ENCODE peak calls at places on chromosomes 3 and 15, in four cellular contexts. One of them, this sample, is unnamed.

GRCh38 chr15:85980946-85981345 is 98.7 kb upstream of the AGBL1 start:
- DNase-seq in astrocyte of the cerebellum: no peak
- DNase-seq in AG10803: no peak
- DNase-seq in HFF-Myc: no peak
- DNase-seq in this sample: no peak

GRCh38 chr15:89119489-89120478 is 31.5 kb downstream of the ABHD2 start:
- DNase-seq in astrocyte of the cerebellum: no peak
- DNase-seq in AG10803: peak
- DNase-seq in HFF-Myc: no peak
- DNase-seq in this sample: peak

GRCh38 chr3:112464264-112464663 is 35.0 kb downstream of the BTLA start:
- DNase-seq in astrocyte of the cerebellum: no peak
- DNase-seq in AG10803: no peak
- DNase-seq in HFF-Myc: no peak
- DNase-seq in this sample: no peak

GRCh38 chr3:113717818-113718217 is 21.4 kb upstream of the USF3 start:
- DNase-seq in astrocyte of the cerebellum: no peak
- DNase-seq in AG10803: no peak
- DNase-seq in HFF-Myc: no peak
- DNase-seq in this sample: no peak

GRCh38 chr3:32818431-32819085 is 761 bp downstream of the TRIM71 start:
- DNase-seq in astrocyte of the cerebellum: no peak
- DNase-seq in AG10803: no peak
- DNase-seq in HFF-Myc: no peak
- DNase-seq in this sample: no peak

GRCh38 chr3:28186748-28187147 is 54.7 kb upstream of the CMC1 start:
- DNase-seq in astrocyte of the cerebellum: no peak
- DNase-seq in AG10803: no peak
- DNase-seq in HFF-Myc: no peak
- DNase-seq in this sample: no peak

GRCh38 chr3:132347811-132348210 is 30.6 kb downstream of the ACP3 start:
- DNase-seq in astrocyte of the cerebellum: no peak
- DNase-seq in AG10803: no peak
- DNase-seq in HFF-Myc: no peak
- DNase-seq in this sample: no peak

GRCh38 chr15:29854413-29854812 is 32.1 kb upstream of the TJP1 start:
- DNase-seq in astrocyte of the cerebellum: no peak
- DNase-seq in AG10803: no peak
- DNase-seq in HFF-Myc: no peak
- DNase-seq in this sample: no peak

GRCh38 chr3:71393093-71393492 is 190.4 kb downstream of the FOXP1 start:
- DNase-seq in astrocyte of the cerebellum: no peak
- DNase-seq in AG10803: no peak
- DNase-seq in HFF-Myc: no peak
- DNase-seq in this sample: no peak

GRCh38 chr3:84960581-84960980 is 1.8 kb downstream of the CADM2 start:
- DNase-seq in astrocyte of the cerebellum: no peak
- DNase-seq in AG10803: no peak
- DNase-seq in HFF-Myc: no peak
- DNase-seq in this sample: no peak

GRCh38 chr3:126212250-126212628 is 31.9 kb upstream of the ALDH1L1 start:
- DNase-seq in astrocyte of the cerebellum: no peak
- DNase-seq in AG10803: no peak
- DNase-seq in HFF-Myc: no peak
- DNase-seq in this sample: no peak

GRCh38 chr3:193800138-193801043 is 207.4 kb downstream of the OPA1 start:
- DNase-seq in astrocyte of the cerebellum: no peak
- DNase-seq in AG10803: no peak
- DNase-seq in HFF-Myc: no peak
- DNase-seq in this sample: no peak

GRCh38 chr3:52245322-52246263 is at the start of gene PPM1M:
- DNase-seq in astrocyte of the cerebellum: no peak
- DNase-seq in AG10803: peak
- DNase-seq in HFF-Myc: no peak
- DNase-seq in this sample: peak

GRCh38 chr3:23948761-23949160 is 3.7 kb downstream of the NR1D2 start:
- DNase-seq in astrocyte of the cerebellum: no peak
- DNase-seq in AG10803: no peak
- DNase-seq in HFF-Myc: no peak
- DNase-seq in this sample: peak

GRCh38 chr3:16374047-16375019 is 109.3 kb downstream of the OXNAD1 start:
- DNase-seq in astrocyte of the cerebellum: no peak
- DNase-seq in AG10803: no peak
- DNase-seq in HFF-Myc: no peak
- DNase-seq in this sample: no peak

GRCh38 chr3:52032702-52033408 is 23.5 kb downstream of the DUSP7 start:
- DNase-seq in astrocyte of the cerebellum: no peak
- DNase-seq in AG10803: no peak
- DNase-seq in HFF-Myc: no peak
- DNase-seq in this sample: no peak

GRCh38 chr15:20340931-20341661 is 200.5 kb downstream of the GOLGA6L6 start:
- DNase-seq in astrocyte of the cerebellum: no peak
- DNase-seq in AG10803: peak
- DNase-seq in HFF-Myc: no peak
- DNase-seq in this sample: no peak

GRCh38 chr15:25787855-25788521 is 75.1 kb downstream of the ATP10A start:
- DNase-seq in astrocyte of the cerebellum: no peak
- DNase-seq in AG10803: peak
- DNase-seq in HFF-Myc: no peak
- DNase-seq in this sample: peak

GRCh38 chr15:39391230-39391629 is 189.6 kb upstream of the THBS1 start:
- DNase-seq in astrocyte of the cerebellum: no peak
- DNase-seq in AG10803: peak
- DNase-seq in HFF-Myc: no peak
- DNase-seq in this sample: peak

GRCh38 chr3:157122116-157122515 is 37.8 kb downstream of the CCNL1 start:
- DNase-seq in astrocyte of the cerebellum: peak
- DNase-seq in AG10803: peak
- DNase-seq in HFF-Myc: peak
- DNase-seq in this sample: peak

GRCh38 chr3:51340311-51340829 is 44.7 kb upstream of the MANF start:
- DNase-seq in astrocyte of the cerebellum: peak
- DNase-seq in AG10803: peak
- DNase-seq in HFF-Myc: peak
- DNase-seq in this sample: peak

GRCh38 chr3:22729981-22730380 is 473.1 kb upstream of the UBE2E2 start:
- DNase-seq in astrocyte of the cerebellum: no peak
- DNase-seq in AG10803: no peak
- DNase-seq in HFF-Myc: no peak
- DNase-seq in this sample: peak

GRCh38 chr3:8996681-8997121 is 33.4 kb upstream of the RAD18 start:
- DNase-seq in astrocyte of the cerebellum: peak
- DNase-seq in AG10803: peak
- DNase-seq in HFF-Myc: no peak
- DNase-seq in this sample: peak

GRCh38 chr3:109773006-109773405 is 435.7 kb upstream of the DPPA4 start:
- DNase-seq in astrocyte of the cerebellum: no peak
- DNase-seq in AG10803: no peak
- DNase-seq in HFF-Myc: no peak
- DNase-seq in this sample: no peak

GRCh38 chr3:8988791-8989558 is 25.7 kb upstream of the RAD18 start:
- DNase-seq in astrocyte of the cerebellum: no peak
- DNase-seq in AG10803: no peak
- DNase-seq in HFF-Myc: no peak
- DNase-seq in this sample: no peak

GRCh38 chr3:177300039-177300833 is 103.0 kb upstream of the TBL1XR1 start:
- DNase-seq in astrocyte of the cerebellum: no peak
- DNase-seq in AG10803: peak
- DNase-seq in HFF-Myc: no peak
- DNase-seq in this sample: peak

GRCh38 chr3:72462611-72463011 is 385.6 kb downstream of the SHQ1 start:
- DNase-seq in astrocyte of the cerebellum: no peak
- DNase-seq in AG10803: no peak
- DNase-seq in HFF-Myc: no peak
- DNase-seq in this sample: peak

GRCh38 chr3:12294885-12295580 is 6.2 kb downstream of the PPARG start:
- DNase-seq in astrocyte of the cerebellum: peak
- DNase-seq in AG10803: peak
- DNase-seq in HFF-Myc: no peak
- DNase-seq in this sample: peak

GRCh38 chr15:84975871-84976351 is 5.7 kb upstream of the PDE8A start:
- DNase-seq in astrocyte of the cerebellum: no peak
- DNase-seq in AG10803: no peak
- DNase-seq in HFF-Myc: no peak
- DNase-seq in this sample: no peak

GRCh38 chr3:7367968-7368367 is 507.1 kb downstream of the GRM7 start:
- DNase-seq in astrocyte of the cerebellum: no peak
- DNase-seq in AG10803: no peak
- DNase-seq in HFF-Myc: no peak
- DNase-seq in this sample: no peak

GRCh38 chr3:184414418-184415228 is 34.8 kb downstream of the CHRD start:
- DNase-seq in astrocyte of the cerebellum: no peak
- DNase-seq in AG10803: no peak
- DNase-seq in HFF-Myc: no peak
- DNase-seq in this sample: no peak

GRCh38 chr3:172355836-172356235 is 92.4 kb downstream of the GHSR start:
- DNase-seq in astrocyte of the cerebellum: peak
- DNase-seq in AG10803: peak
- DNase-seq in HFF-Myc: peak
- DNase-seq in this sample: peak

GRCh38 chr3:81451611-81452010 is 309.8 kb downstream of the GBE1 start:
- DNase-seq in astrocyte of the cerebellum: peak
- DNase-seq in AG10803: peak
- DNase-seq in HFF-Myc: no peak
- DNase-seq in this sample: peak

DNA sequence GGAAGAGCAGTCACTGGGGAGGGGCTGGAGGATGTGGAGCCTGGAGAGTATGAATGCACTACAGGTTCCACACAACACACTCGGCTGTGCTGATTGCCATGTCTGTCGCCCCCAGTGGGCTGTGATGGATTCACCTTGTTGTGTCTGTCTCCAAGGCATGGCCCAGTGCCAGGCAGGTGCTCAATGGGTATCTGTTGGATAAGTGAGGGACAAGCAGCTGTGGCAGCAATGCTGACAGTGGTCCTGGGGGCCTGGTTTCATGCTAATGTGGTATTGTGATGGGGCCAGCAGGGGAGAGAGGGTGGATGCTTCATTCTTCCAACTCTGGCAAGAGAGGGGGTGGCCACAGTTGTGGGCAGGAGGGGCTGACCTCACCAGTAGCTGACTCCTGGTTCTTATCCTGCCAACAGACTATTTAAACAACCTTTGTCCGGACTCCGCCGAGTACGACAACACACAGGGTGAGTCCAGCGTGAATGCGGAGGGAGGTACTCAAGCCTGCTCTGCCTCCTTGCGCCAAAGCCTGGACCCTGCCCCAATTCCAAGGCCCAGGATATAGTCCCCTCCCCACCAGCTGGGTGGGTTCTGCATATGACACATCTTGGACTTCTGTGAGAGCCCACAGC is 47.3 kb upstream of the NR2C2 start:
- DNase-seq in astrocyte of the cerebellum: no peak
- DNase-seq in AG10803: no peak
- DNase-seq in HFF-Myc: no peak
- DNase-seq in this sample: no peak
- TF ChIP-seq CTCF in astrocyte of the cerebellum: no peak
- TF ChIP-seq CTCF in AG10803: no peak
- TF ChIP-seq CTCF in HFF-Myc: no peak
- TF ChIP-seq CTCF in this sample: no peak

GRCh38 chr15:98420837-98421236 is 227.5 kb upstream of the IGF1R start:
- DNase-seq in astrocyte of the cerebellum: no peak
- DNase-seq in AG10803: no peak
- DNase-seq in HFF-Myc: no peak
- DNase-seq in this sample: no peak

GRCh38 chr15:98425173-98425572 is 223.2 kb upstream of the IGF1R start:
- DNase-seq in astrocyte of the cerebellum: no peak
- DNase-seq in AG10803: no peak
- DNase-seq in HFF-Myc: no peak
- DNase-seq in this sample: no peak

GRCh38 chr15:98421419-98422085 is 226.8 kb upstream of the IGF1R start:
- DNase-seq in astrocyte of the cerebellum: no peak
- DNase-seq in AG10803: peak
- DNase-seq in HFF-Myc: no peak
- DNase-seq in this sample: peak

GRCh38 chr15:98419173-98419814 is 229.0 kb upstream of the IGF1R start:
- DNase-seq in astrocyte of the cerebellum: no peak
- DNase-seq in AG10803: no peak
- DNase-seq in HFF-Myc: no peak
- DNase-seq in this sample: no peak

DNA sequence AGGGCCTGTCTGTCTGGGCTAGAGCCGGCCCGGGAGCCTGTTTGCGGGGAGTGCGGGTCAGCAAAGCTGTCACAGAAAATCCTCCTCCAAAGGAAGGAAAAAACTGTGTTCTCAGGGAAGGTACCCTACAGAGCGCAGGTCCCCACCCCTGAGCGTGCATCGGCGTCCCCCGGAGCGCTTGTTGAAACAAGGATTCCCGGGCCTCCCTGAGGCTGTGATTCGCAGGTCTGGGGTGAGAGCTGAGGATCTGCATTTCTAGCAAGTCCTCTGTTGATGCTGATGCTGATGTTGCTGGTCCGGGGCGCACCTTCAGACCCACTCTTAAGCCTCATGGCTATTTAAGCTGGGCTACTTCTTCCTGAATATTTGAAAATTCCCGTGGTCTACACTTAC is 226.3 kb upstream of the IGF1R start:
- DNase-seq in astrocyte of the cerebellum: no peak
- DNase-seq in AG10803: no peak
- DNase-seq in HFF-Myc: no peak
- DNase-seq in this sample: no peak
- H3K4me3 ChIP-seq in astrocyte of the cerebellum: no peak
- H3K4me3 ChIP-seq in AG10803: no peak
- H3K4me3 ChIP-seq in HFF-Myc: no peak
- H3K4me3 ChIP-seq in this sample: no peak

GRCh38 chr3:136351905-136352304 is 101.8 kb downstream of the PCCB start:
- DNase-seq in astrocyte of the cerebellum: no peak
- DNase-seq in AG10803: no peak
- DNase-seq in HFF-Myc: no peak
- DNase-seq in this sample: no peak
- TF ChIP-seq CTCF in astrocyte of the cerebellum: peak
- TF ChIP-seq CTCF in AG10803: no peak
- TF ChIP-seq CTCF in HFF-Myc: no peak
- TF ChIP-seq CTCF in this sample: peak

DNA sequence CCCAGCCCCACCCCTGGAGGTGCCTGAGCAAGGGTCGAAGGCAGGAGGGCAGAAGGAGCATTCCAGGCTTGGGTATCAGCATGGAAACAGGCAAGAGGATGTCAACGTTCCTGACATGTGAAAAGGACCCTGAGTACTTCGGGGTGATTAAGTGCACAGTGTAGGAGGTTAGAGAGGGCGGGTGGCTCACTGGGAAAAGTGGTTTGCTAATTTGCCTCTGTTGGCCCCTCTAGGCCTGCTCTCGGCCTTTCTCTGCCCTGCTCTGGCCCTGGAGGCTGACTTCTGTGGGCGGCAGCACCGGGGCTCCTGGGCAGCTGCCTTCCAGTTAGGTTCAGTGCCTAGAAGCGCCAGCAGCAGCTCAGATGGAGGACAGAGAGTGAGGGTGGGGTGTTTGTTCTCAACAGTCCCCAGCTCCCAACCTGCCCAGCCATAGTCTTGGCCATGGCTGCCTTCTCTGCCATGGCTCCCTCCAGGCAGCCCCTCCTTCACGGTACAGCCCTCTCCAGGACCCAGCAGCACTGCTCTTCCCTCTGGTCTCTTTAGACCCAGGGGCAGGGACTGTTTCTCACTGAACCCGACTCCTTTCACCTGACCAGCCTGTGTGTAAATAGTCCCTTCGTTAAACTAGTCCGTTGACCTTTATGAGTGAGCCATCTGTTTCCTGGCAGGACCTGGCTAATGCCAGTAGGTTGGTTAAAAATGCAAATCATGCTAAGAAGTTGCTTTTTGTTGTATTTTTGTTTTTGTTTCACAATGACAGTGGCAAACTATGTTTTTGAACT is 107.1 kb upstream of the TPM1 start:
- DNase-seq in astrocyte of the cerebellum: no peak
- DNase-seq in AG10803: no peak
- DNase-seq in HFF-Myc: no peak
- DNase-seq in this sample: no peak
- H3K4me3 ChIP-seq in astrocyte of the cerebellum: no peak
- H3K4me3 ChIP-seq in AG10803: no peak
- H3K4me3 ChIP-seq in HFF-Myc: no peak
- H3K4me3 ChIP-seq in this sample: no peak

This sample was measured in fibroblast of mammary gland.